ENCODE peak calls at places on chromosomes 12 and 14, in four cellular contexts. One of them, this sample, is unnamed.

GRCh38 chr14:24052656-24053547 is 1.1 kb downstream of the CARMIL3 start:
- DNase-seq in type B pancreatic cell: no peak
- DNase-seq in Calu3: no peak
- DNase-seq in GDM1: no peak
- DNase-seq in this sample: no peak

GRCh38 chr14:35949933-35950332 is 123.8 kb downstream of the BRMS1L start:
- DNase-seq in GDM1: no peak
- DNase-seq in type B pancreatic cell: no peak
- DNase-seq in Calu3: peak
- DNase-seq in this sample: no peak

GRCh38 chr12:89453579-89453978 is 71.0 kb downstream of the GALNT4 start:
- DNase-seq in type B pancreatic cell: no peak
- DNase-seq in Calu3: no peak
- DNase-seq in GDM1: no peak
- DNase-seq in this sample: no peak

GRCh38 chr12:122886851-122887816 is 8.8 kb downstream of the VPS37B start:
- DNase-seq in GDM1: no peak
- DNase-seq in type B pancreatic cell: no peak
- DNase-seq in Calu3: peak
- DNase-seq in this sample: no peak

GRCh38 chr12:113955109-113955970 is 10.8 kb downstream of the RBM19 start:
- DNase-seq in GDM1: no peak
- DNase-seq in Calu3: peak
- DNase-seq in type B pancreatic cell: no peak
- DNase-seq in this sample: no peak

GRCh38 chr14:102891556-102891955 is 30.9 kb upstream of the AMN start:
- DNase-seq in Calu3: no peak
- DNase-seq in type B pancreatic cell: no peak
- DNase-seq in GDM1: no peak
- DNase-seq in this sample: no peak

GRCh38 chr12:56521590-56522371 is at the start of gene RBMS2:
- DNase-seq in GDM1: peak
- DNase-seq in type B pancreatic cell: peak
- DNase-seq in Calu3: peak
- DNase-seq in this sample: peak

GRCh38 chr12:5520831-5521230 is 88.9 kb downstream of the NTF3 start:
- DNase-seq in Calu3: no peak
- DNase-seq in GDM1: no peak
- DNase-seq in type B pancreatic cell: no peak
- DNase-seq in this sample: no peak

GRCh38 chr12:65313704-65314317 is 35.3 kb downstream of the MSRB3 start:
- DNase-seq in GDM1: no peak
- DNase-seq in type B pancreatic cell: no peak
- DNase-seq in Calu3: no peak
- DNase-seq in this sample: no peak

GRCh38 chr14:32201816-32202467 is at the start of gene RNU6-7:
- DNase-seq in type B pancreatic cell: no peak
- DNase-seq in GDM1: no peak
- DNase-seq in Calu3: peak
- DNase-seq in this sample: peak

GRCh38 chr14:89279649-89280232 is 137.3 kb downstream of the FOXN3 start:
- DNase-seq in GDM1: no peak
- DNase-seq in type B pancreatic cell: no peak
- DNase-seq in Calu3: no peak
- DNase-seq in this sample: no peak

GRCh38 chr14:68576496-68577244 is 216.2 kb downstream of the ZFP36L1 start:
- DNase-seq in GDM1: no peak
- DNase-seq in Calu3: peak
- DNase-seq in type B pancreatic cell: no peak
- DNase-seq in this sample: no peak

GRCh38 chr12:13099066-13099909 is 4.2 kb downstream of the GSG1 start:
- DNase-seq in GDM1: peak
- DNase-seq in type B pancreatic cell: no peak
- DNase-seq in Calu3: no peak
- DNase-seq in this sample: no peak

GRCh38 chr12:62660763-62661162 is 194.1 kb downstream of the MON2 start:
- DNase-seq in Calu3: peak
- DNase-seq in type B pancreatic cell: no peak
- DNase-seq in GDM1: no peak
- DNase-seq in this sample: no peak

GRCh38 chr12:11834104-11834812 is 184.8 kb downstream of the ETV6 start:
- DNase-seq in GDM1: no peak
- DNase-seq in Calu3: no peak
- DNase-seq in type B pancreatic cell: no peak
- DNase-seq in this sample: no peak

GRCh38 chr12:62625238-62625637 is 158.6 kb downstream of the MON2 start:
- DNase-seq in type B pancreatic cell: no peak
- DNase-seq in Calu3: no peak
- DNase-seq in GDM1: no peak
- DNase-seq in this sample: peak

GRCh38 chr14:95998656-95999055 is 40.5 kb upstream of the C14orf132 start:
- DNase-seq in type B pancreatic cell: no peak
- DNase-seq in Calu3: no peak
- DNase-seq in GDM1: no peak
- DNase-seq in this sample: no peak

GRCh38 chr14:74531467-74531866 is 37.9 kb downstream of the ISCA2 start:
- DNase-seq in GDM1: no peak
- DNase-seq in type B pancreatic cell: no peak
- DNase-seq in Calu3: peak
- DNase-seq in this sample: peak

GRCh38 chr12:98425859-98426258 is 89.5 kb upstream of the TMPO start:
- DNase-seq in GDM1: no peak
- DNase-seq in type B pancreatic cell: no peak
- DNase-seq in Calu3: no peak
- DNase-seq in this sample: no peak

GRCh38 chr14:55458800-55459577 is 18.6 kb upstream of the TBPL2 start:
- DNase-seq in Calu3: no peak
- DNase-seq in type B pancreatic cell: no peak
- DNase-seq in GDM1: no peak
- DNase-seq in this sample: no peak

GRCh38 chr14:42353315-42353714 is 746.6 kb downstream of the LRFN5 start:
- DNase-seq in type B pancreatic cell: no peak
- DNase-seq in Calu3: no peak
- DNase-seq in GDM1: no peak
- DNase-seq in this sample: no peak

This sample was measured in left cardiac atrium.